ENCODE peak calls at places on chromosome 16, in ten cellular contexts. S is OCI-LY7, B is K562, U is lower lobe of right lung, K is PC-3, J is transverse colon, A is HAP-1, L is ascending aorta, Z is prostate gland, C is right lobe of liver. Y is an unnamed sample. For H3K4me1, the result is how much of the 10 kb centered on the place peaks cover.

GRCh38 chr16:22681551-22681880 is 132.4 kb upstream of the HS3ST2 start:
- DNase-seq in S (no peak), B (no peak), U (no peak), K (no peak), J (no peak), A (no peak), L (no peak), Z (no peak), C (no peak), Y (no peak)

GRCh38 chr16:67399218-67399733 is 6.0 kb upstream of the TPPP3 start:
- DNase-seq in S (peak), B (peak), U (peak), K (peak), J (no peak), A (no peak), L (no peak), Z (no peak), C (peak), Y (peak)

GRCh38 chr16:4316732-4317461 is 1.0 kb downstream of the GLIS2 start:
- DNase-seq in S (no peak), B (no peak), U (peak), K (peak), J (peak), A (no peak), L (no peak), Z (no peak), C (peak), Y (no peak)

GRCh38 chr16:66475232-66475631 is 48.1 kb downstream of the BEAN1 start:
- DNase-seq in S (no peak), B (no peak), U (no peak), K (no peak), J (no peak), A (no peak), L (no peak), Z (no peak), C (no peak), Y (no peak)

GRCh38 chr16:8890549-8890921 is 8.4 kb downstream of the LITAFD start:
- DNase-seq in S (no peak), B (no peak), U (peak), K (no peak), J (no peak), A (no peak), L (no peak), Z (no peak), C (peak), Y (no peak)

GRCh38 chr16:56029026-56029425 is 153.9 kb upstream of the CES5A start:
- DNase-seq in S (no peak), B (no peak), U (no peak), K (no peak), J (no peak), A (no peak), L (no peak), Z (no peak), C (no peak), Y (no peak)

GRCh38 chr16:4376820-4377572 is 5.3 kb downstream of the VASN start:
- DNase-seq in S (no peak), B (no peak), U (no peak), K (no peak), J (no peak), A (no peak), L (no peak), Z (no peak), C (no peak), Y (peak)

GRCh38 chr16:14309001-14309886 is 238.1 kb downstream of the MRTFB start:
- DNase-seq in S (peak), B (no peak), U (no peak), K (peak), J (no peak), A (no peak), L (no peak), Z (peak), C (no peak), Y (no peak)

GRCh38 chr16:3138342-3138741 is 3.5 kb downstream of the ZNF213 start:
- DNase-seq in S (no peak), B (no peak), U (peak), K (no peak), J (no peak), A (no peak), L (no peak), Z (no peak), C (no peak), Y (no peak)

GRCh38 chr16:57675752-57676623 is 7.9 kb downstream of the ADGRG3 start:
- DNase-seq in S (no peak), B (peak), U (no peak), K (no peak), J (no peak), A (no peak), L (no peak), Z (no peak), C (no peak), Y (no peak)

GRCh38 chr16:28497861-28498599 is 3.6 kb downstream of the APOBR start:
- DNase-seq in S (no peak), B (no peak), U (no peak), K (no peak), J (no peak), A (no peak), L (no peak), Z (no peak), C (no peak), Y (no peak)

GRCh38 chr16:27429981-27430441 is 28.0 kb downstream of the IL21R start:
- DNase-seq in S (no peak), B (no peak), U (no peak), K (no peak), J (no peak), A (no peak), L (no peak), Z (no peak), C (no peak), Y (peak)

GRCh38 chr16:19502395-19503131 is 19.3 kb downstream of the GDE1 start:
- DNase-seq in S (peak), B (peak), U (peak), K (peak), J (peak), A (peak), L (no peak), Z (peak), C (no peak), Y (peak)

GRCh38 chr16:87487361-87487924 is 5.4 kb downstream of the ZCCHC14 start:
- DNase-seq in S (no peak), B (peak), U (peak), K (no peak), J (peak), A (peak), L (no peak), Z (no peak), C (peak), Y (no peak)

GRCh38 chr16:72493681-72494415 is 321.9 kb upstream of the PMFBP1 start:
- DNase-seq in S (no peak), B (no peak), U (no peak), K (peak), J (no peak), A (no peak), L (no peak), Z (no peak), C (no peak), Y (no peak)

GRCh38 chr16:5024632-5025031 is 9.1 kb downstream of the NAGPA start:
- DNase-seq in S (peak), B (no peak), U (no peak), K (peak), J (peak), A (no peak), L (no peak), Z (peak), C (no peak), Y (no peak)

GRCh38 chr16:85421338-85422123 is 191.6 kb upstream of the GSE1 start:
- DNase-seq in S (no peak), B (no peak), U (peak), K (no peak), J (no peak), A (no peak), L (no peak), Z (no peak), C (peak), Y (no peak)

GRCh38 chr16:31351937-31352315 is 3.0 kb upstream of the ITGAX start:
- DNase-seq in S (no peak), B (no peak), U (peak), K (no peak), J (no peak), A (no peak), L (no peak), Z (no peak), C (no peak), Y (no peak)

GRCh38 chr16:3580686-3581085 is 3.5 kb upstream of the NLRC3 start:
- DNase-seq in S (peak), B (no peak), U (no peak), K (no peak), J (no peak), A (no peak), L (no peak), Z (no peak), C (no peak), Y (no peak)

GRCh38 chr16:58515871-58516767 is 802 bp downstream of the SETD6 start:
- DNase-seq in S (peak), B (peak), U (peak), K (peak), J (peak), A (peak), L (no peak), Z (no peak), C (no peak), Y (no peak)

GRCh38 chr16:1643521-1643920 is 31.4 kb downstream of the CRAMP1 start:
- DNase-seq in S (no peak), B (no peak), U (no peak), K (no peak), J (no peak), A (no peak), L (no peak), Z (no peak), C (no peak), Y (no peak)

GRCh38 chr16:48057085-48057484 is 98.7 kb downstream of the ABCC12 start:
- DNase-seq in S (no peak), B (no peak), U (no peak), K (no peak), J (no peak), A (no peak), L (no peak), Z (no peak), C (no peak), Y (no peak)

GRCh38 chr16:1745900-1746692 is 25.2 kb downstream of the NME3 start:
- DNase-seq in S (no peak), B (no peak), U (no peak), K (peak), J (no peak), A (no peak), L (no peak), Z (no peak), C (no peak), Y (no peak)

GRCh38 chr16:73047221-73047535 is 750 bp downstream of the ZFHX3 start:
- DNase-seq in S (no peak), B (no peak), U (no peak), K (no peak), J (no peak), A (no peak), L (no peak), Z (no peak), C (no peak), Y (no peak)

GRCh38 chr16:29974291-29975133 is 844 bp downstream of the TAOK2 start:
- DNase-seq in S (no peak), B (peak), U (peak), K (peak), J (peak), A (no peak), L (no peak), Z (no peak), C (peak), Y (peak)

GRCh38 chr16:47371615-47372014 is 89.2 kb downstream of the ITFG1 start:
- DNase-seq in S (no peak), B (no peak), U (no peak), K (no peak), J (no peak), A (no peak), L (no peak), Z (no peak), C (no peak), Y (no peak)

GRCh38 chr16:11955713-11956123 is 9.3 kb upstream of the TNFRSF17 start:
- DNase-seq in S (no peak), B (no peak), U (no peak), K (peak), J (no peak), A (no peak), L (no peak), Z (no peak), C (no peak), Y (no peak)

GRCh38 chr16:67649494-67649931 is 4.6 kb downstream of the CARMIL2 start:
- DNase-seq in S (no peak), B (peak), U (peak), K (no peak), J (no peak), A (no peak), L (no peak), Z (no peak), C (no peak), Y (no peak)

GRCh38 chr16:85484337-85485295 is 128.5 kb upstream of the GSE1 start:
- DNase-seq in S (no peak), B (peak), U (peak), K (no peak), J (no peak), A (no peak), L (no peak), Z (no peak), C (no peak), Y (no peak)

GRCh38 chr16:3099732-3100499 is 822 bp upstream of the ZSCAN10 start:
- DNase-seq in S (peak), B (peak), U (peak), K (peak), J (peak), A (peak), L (peak), Z (peak), C (peak), Y (peak)

GRCh38 chr16:22266546-22266945 is 30.7 kb upstream of the POLR3E start:
- DNase-seq in S (no peak), B (no peak), U (no peak), K (no peak), J (no peak), A (no peak), L (no peak), Z (no peak), C (no peak), Y (no peak)

GRCh38 chr16:57627184-57627871 is 1.1 kb upstream of the ADGRG1 start:
- DNase-seq in S (no peak), B (no peak), U (no peak), K (peak), J (no peak), A (no peak), L (no peak), Z (no peak), C (no peak), Y (no peak)

GRCh38 chr16:57998484-57998883 is 2.0 kb downstream of the ZNF319 start:
- DNase-seq in S (no peak), B (peak), U (peak), K (peak), J (peak), A (no peak), L (no peak), Z (no peak), C (peak), Y (no peak)

GRCh38 chr16:9316008-9316407 is 224.6 kb downstream of the HAPSTR1 start:
- DNase-seq in S (no peak), B (no peak), U (no peak), K (no peak), J (no peak), A (no peak), L (no peak), Z (no peak), C (no peak), Y (no peak)

GRCh38 chr16:30186782-30187555 is 3.6 kb downstream of the CORO1A start:
- DNase-seq in S (peak), B (peak), U (peak), K (peak), J (peak), A (no peak), L (no peak), Z (peak), C (peak), Y (peak)

GRCh38 chr16:17316005-17316404 is 154.8 kb downstream of the XYLT1 start:
- DNase-seq in S (no peak), B (no peak), U (no peak), K (no peak), J (no peak), A (no peak), L (no peak), Z (no peak), C (no peak), Y (no peak)
- H3K4me1 ChIP-seq in S (under half), B (under half), U (under half), K (under half), J (under half), A (under half), L (under half), Z (under half), C (under half), Y (under half)

DNA sequence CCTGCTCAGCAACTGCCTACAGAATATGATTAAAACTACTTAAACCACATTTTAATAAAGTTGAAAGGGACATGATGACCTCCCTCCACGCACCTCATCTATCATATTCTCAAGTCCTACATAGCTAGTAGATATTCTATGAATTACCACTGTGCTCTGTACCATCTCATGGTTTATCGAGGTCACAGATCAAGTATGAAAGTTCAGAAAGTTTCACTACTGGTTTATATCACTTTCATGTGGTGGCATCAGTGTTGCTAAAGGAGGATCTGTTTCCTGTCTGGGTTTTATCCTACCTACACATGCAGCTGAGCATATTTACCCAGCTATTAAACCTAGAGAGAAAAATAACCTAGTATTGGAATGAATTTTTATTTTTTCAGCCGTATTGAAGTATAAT is 214.9 kb upstream of the MON1B start:
- DNase-seq in S (peak), B (no peak), U (no peak), K (no peak), J (no peak), A (no peak), L (no peak), Z (no peak), C (no peak), Y (no peak)
- H3K4me1 ChIP-seq in S (under half), B (under half), U (under half), K (under half), J (under half), A (under half), L (under half), Z (under half), C (under half), Y (under half)

GRCh38 chr16:70749006-70749678 is 51.8 kb downstream of the VAC14 start:
- DNase-seq in S (no peak), B (no peak), U (no peak), K (no peak), J (peak), A (no peak), L (no peak), Z (peak), C (no peak), Y (no peak)

GRCh38 chr16:70745536-70746025 is 55.4 kb downstream of the VAC14 start:
- DNase-seq in S (no peak), B (no peak), U (no peak), K (no peak), J (no peak), A (no peak), L (no peak), Z (no peak), C (no peak), Y (no peak)

GRCh38 chr16:70747703-70748631 is 53.0 kb downstream of the VAC14 start:
- DNase-seq in S (no peak), B (no peak), U (peak), K (peak), J (no peak), A (no peak), L (no peak), Z (no peak), C (no peak), Y (no peak)

GRCh38 chr16:70746040-70746707 is 54.8 kb downstream of the VAC14 start:
- DNase-seq in S (no peak), B (peak), U (peak), K (peak), J (peak), A (no peak), L (peak), Z (peak), C (peak), Y (peak)

GRCh38 chr16:70746708-70747424 is 54.1 kb downstream of the VAC14 start:
- DNase-seq in S (peak), B (peak), U (peak), K (peak), J (peak), A (no peak), L (peak), Z (peak), C (peak), Y (peak)
- H3K4me1 ChIP-seq in S (under half), B (under half), U (half or more), K (under half), J (under half), A (under half), L (under half), Z (under half), C (under half), Y (half or more)

DNA sequence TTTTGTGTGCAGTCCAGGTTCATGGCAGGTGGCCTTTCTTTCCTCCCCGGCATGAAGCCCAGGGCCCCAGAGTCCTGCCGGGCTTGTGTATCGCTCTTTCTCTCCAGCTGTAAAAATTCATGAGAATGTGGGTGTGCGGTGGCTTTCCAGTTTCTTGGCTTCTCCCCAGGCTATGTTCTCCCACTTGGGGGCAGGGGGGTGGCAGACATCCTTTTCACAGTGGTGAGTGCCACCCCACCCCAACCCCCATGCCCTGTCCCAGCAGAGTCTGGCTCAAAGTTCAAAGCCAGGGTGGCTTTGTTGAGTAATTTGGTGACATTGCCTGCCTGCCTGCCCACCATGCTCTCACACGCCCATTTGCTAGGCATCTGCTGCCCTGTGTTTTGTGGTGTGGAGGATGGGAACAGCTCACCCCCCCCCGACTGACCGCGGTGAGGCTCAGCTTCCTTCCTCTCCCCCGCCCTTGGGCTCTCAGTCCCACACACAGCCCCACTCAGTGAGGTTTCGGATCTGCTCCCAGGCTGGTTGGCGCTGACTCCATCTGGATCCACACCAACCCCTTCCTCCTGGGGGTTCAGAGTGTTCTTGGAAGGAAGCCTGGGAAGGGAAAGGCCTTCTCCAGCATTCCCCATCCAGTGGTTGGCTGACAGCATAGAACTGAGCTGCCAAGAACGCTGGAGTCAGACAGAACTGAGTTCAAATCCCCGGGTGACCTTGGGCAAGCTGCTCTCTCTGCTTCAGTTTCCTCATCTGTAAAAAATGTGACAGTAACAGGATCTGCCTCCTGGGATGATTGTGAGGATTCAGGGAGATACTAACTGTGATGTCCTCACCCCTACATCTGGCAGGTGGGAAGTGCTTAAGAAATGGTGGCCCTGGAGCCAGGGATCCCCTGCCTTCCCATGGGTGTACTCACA is 36.1 kb downstream of the CHD9 start:
- DNase-seq in S (peak), B (no peak), U (peak), K (no peak), J (peak), A (no peak), L (peak), Z (peak), C (peak), Y (peak)
- H3K4me1 ChIP-seq in S (half or more), B (under half), U (half or more), K (under half), J (under half), A (under half), L (half or more), Z (under half), C (under half), Y (half or more)

DNA sequence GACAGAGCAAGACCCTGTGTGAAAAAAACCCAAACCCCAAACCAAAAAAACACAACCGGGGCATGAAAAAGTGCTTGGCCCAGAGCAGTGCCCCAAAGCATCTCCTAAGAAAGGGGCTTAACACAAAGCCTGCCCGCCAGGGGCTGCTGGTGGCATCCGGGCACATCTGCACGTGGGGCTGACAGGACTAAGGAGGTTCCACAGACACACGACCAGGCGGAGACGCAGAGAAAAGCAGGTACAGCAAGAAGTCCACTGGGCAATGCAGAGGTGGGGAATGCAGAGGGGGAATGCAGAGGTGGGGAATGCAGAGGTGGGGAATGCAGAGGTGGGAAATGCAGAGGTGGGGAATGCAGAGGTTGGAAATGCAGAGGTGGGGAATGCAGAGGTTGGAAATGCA is 109.2 kb downstream of the ZNF778 start:
- DNase-seq in S (no peak), B (no peak), U (no peak), K (no peak), J (no peak), A (no peak), L (no peak), Z (no peak), C (peak), Y (no peak)
- H3K4me1 ChIP-seq in S (under half), B (half or more), U (half or more), K (half or more), J (under half), A (under half), L (under half), Z (under half), C (under half), Y (under half)

DNA sequence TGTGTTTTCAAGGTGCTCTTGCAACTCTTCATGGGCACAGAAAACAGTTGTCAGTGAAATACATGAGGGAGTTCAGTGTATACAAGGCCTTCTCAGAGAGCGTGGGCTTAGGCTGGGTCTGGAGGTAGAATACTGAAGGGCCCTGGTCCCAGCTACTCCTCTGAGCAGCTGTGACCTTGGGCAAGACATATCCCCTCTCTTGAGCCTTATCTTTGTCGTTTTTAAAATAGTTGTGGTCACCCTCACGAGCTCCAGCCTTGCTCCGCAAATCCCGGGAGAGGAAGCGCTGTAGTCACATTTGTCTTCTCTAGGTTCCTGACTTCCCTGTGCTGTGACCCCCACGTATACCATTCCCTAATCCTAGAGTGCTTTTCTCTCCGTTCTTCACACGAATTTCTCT is 3.6 kb downstream of the ZNRF1 start:
- DNase-seq in S (no peak), B (no peak), U (no peak), K (no peak), J (no peak), A (no peak), L (no peak), Z (no peak), C (no peak), Y (no peak)
- H3K4me1 ChIP-seq in S (under half), B (under half), U (under half), K (under half), J (under half), A (under half), L (under half), Z (under half), C (under half), Y (under half)

Y was measured in heart right ventricle.